ENCODE peak calls at places on chromosome 11, in ten cellular contexts. L, X, R, I, M, J, Z, F, C and O are unnamed samples. For H3K27me3 and H3K4me1, the result is how much of the 10 kb centered on the place peaks cover.

GRCh38 chr11:76270387-76270786 is 64.1 kb upstream of the WNT11 start:
- DNase-seq in L (no peak), X (no peak), R (no peak), I (no peak), M (no peak), J (peak), Z (no peak), F (no peak), C (no peak), O (no peak)

GRCh38 chr11:134287561-134287960 is 11.4 kb downstream of the GLB1L3 start:
- DNase-seq in L (no peak), X (no peak), R (no peak), I (no peak), M (no peak), J (no peak), Z (no peak), F (peak), C (no peak), O (no peak)

GRCh38 chr11:117825538-117826359 is 1.2 kb upstream of the FXYD2 start:
- DNase-seq in L (no peak), X (no peak), R (peak), I (peak), M (no peak), J (no peak), Z (no peak), F (peak), C (peak), O (peak)

GRCh38 chr11:3865388-3866193 is 10.1 kb downstream of the STIM1 start:
- DNase-seq in L (peak), X (peak), R (no peak), I (no peak), M (no peak), J (no peak), Z (no peak), F (no peak), C (no peak), O (no peak)

GRCh38 chr11:70077411-70078094 is 564 bp upstream of the ANO1 start:
- DNase-seq in L (no peak), X (peak), R (no peak), I (no peak), M (no peak), J (no peak), Z (no peak), F (peak), C (no peak), O (no peak)

GRCh38 chr11:69468236-69468635 is 13.2 kb upstream of the LINC01488 start:
- DNase-seq in L (no peak), X (no peak), R (no peak), I (no peak), M (no peak), J (no peak), Z (no peak), F (no peak), C (no peak), O (no peak)

GRCh38 chr11:113349528-113349927 is 35.1 kb downstream of the TTC12 start:
- DNase-seq in L (no peak), X (no peak), R (no peak), I (no peak), M (no peak), J (no peak), Z (no peak), F (no peak), C (no peak), O (no peak)

GRCh38 chr11:7555067-7555699 is 41.4 kb downstream of the PPFIBP2 start:
- DNase-seq in L (no peak), X (no peak), R (peak), I (no peak), M (no peak), J (peak), Z (no peak), F (no peak), C (peak), O (no peak)

GRCh38 chr11:28701760-28702449 is 593.7 kb downstream of the METTL15 start:
- DNase-seq in L (no peak), X (no peak), R (no peak), I (no peak), M (no peak), J (no peak), Z (no peak), F (no peak), C (no peak), O (no peak)

GRCh38 chr11:6418958-6419611 is at the start of gene APBB1:
- DNase-seq in L (peak), X (peak), R (peak), I (peak), M (no peak), J (peak), Z (peak), F (peak), C (peak), O (no peak)

GRCh38 chr11:2663506-2663905 is 36.3 kb downstream of the KCNQ1OT1 start:
- DNase-seq in L (no peak), X (no peak), R (no peak), I (no peak), M (no peak), J (no peak), Z (no peak), F (no peak), C (no peak), O (peak)

GRCh38 chr11:70326365-70326803 is 55.9 kb downstream of the PPFIA1 start:
- DNase-seq in L (no peak), X (no peak), R (no peak), I (no peak), M (no peak), J (no peak), Z (no peak), F (no peak), C (peak), O (no peak)

GRCh38 chr11:36631704-36632287 is 33.8 kb upstream of the RAG2 start:
- DNase-seq in L (no peak), X (no peak), R (no peak), I (no peak), M (no peak), J (no peak), Z (no peak), F (no peak), C (no peak), O (no peak)

GRCh38 chr11:46064221-46064620 is 57.0 kb downstream of the PHF21A start:
- DNase-seq in L (peak), X (peak), R (no peak), I (no peak), M (no peak), J (no peak), Z (no peak), F (no peak), C (no peak), O (no peak)

GRCh38 chr11:63015521-63016215 is at the start of gene SLC22A8:
- DNase-seq in L (no peak), X (peak), R (no peak), I (no peak), M (no peak), J (no peak), Z (no peak), F (no peak), C (no peak), O (no peak)

GRCh38 chr11:85823816-85824215 is 12.9 kb upstream of the SYTL2 start:
- DNase-seq in L (no peak), X (no peak), R (no peak), I (peak), M (no peak), J (no peak), Z (peak), F (no peak), C (peak), O (no peak)

GRCh38 chr11:3231851-3232744 is at the start of gene MRGPRE:
- DNase-seq in L (no peak), X (peak), R (peak), I (no peak), M (no peak), J (no peak), Z (no peak), F (peak), C (no peak), O (peak)

GRCh38 chr11:77141034-77141433 is 13.0 kb downstream of the MYO7A start:
- DNase-seq in L (peak), X (no peak), R (no peak), I (no peak), M (no peak), J (no peak), Z (no peak), F (no peak), C (no peak), O (no peak)

GRCh38 chr11:124152770-124153407 is 30.3 kb upstream of the OR10D3 start:
- DNase-seq in L (no peak), X (no peak), R (no peak), I (no peak), M (no peak), J (no peak), Z (no peak), F (no peak), C (no peak), O (no peak)

GRCh38 chr11:117570701-117571100 is 226.3 kb downstream of the DSCAML1 start:
- DNase-seq in L (no peak), X (no peak), R (no peak), I (no peak), M (no peak), J (no peak), Z (no peak), F (no peak), C (no peak), O (no peak)

GRCh38 chr11:121927359-121927758 is 188.7 kb downstream of the BLID start:
- DNase-seq in L (no peak), X (peak), R (no peak), I (no peak), M (no peak), J (no peak), Z (no peak), F (no peak), C (no peak), O (no peak)

GRCh38 chr11:96827164-96827563 is 437.4 kb downstream of the JRKL start:
- DNase-seq in L (peak), X (peak), R (no peak), I (no peak), M (no peak), J (no peak), Z (no peak), F (no peak), C (no peak), O (no peak)

GRCh38 chr11:117639601-117640000 is 157.4 kb downstream of the DSCAML1 start:
- DNase-seq in L (no peak), X (no peak), R (no peak), I (no peak), M (no peak), J (no peak), Z (no peak), F (no peak), C (no peak), O (no peak)

GRCh38 chr11:40445391-40445790 is 1014.1 kb downstream of the LRRC4C start:
- DNase-seq in L (peak), X (peak), R (no peak), I (no peak), M (no peak), J (no peak), Z (no peak), F (no peak), C (no peak), O (no peak)

GRCh38 chr11:11501546-11502274 is 120.1 kb downstream of the GALNT18 start:
- DNase-seq in L (no peak), X (no peak), R (no peak), I (no peak), M (no peak), J (no peak), Z (no peak), F (no peak), C (peak), O (no peak)

GRCh38 chr11:8233691-8234424 is 29.8 kb downstream of the LMO1 start:
- DNase-seq in L (peak), X (no peak), R (peak), I (no peak), M (no peak), J (no peak), Z (no peak), F (no peak), C (no peak), O (no peak)

GRCh38 chr11:130785376-130786110 is 130.7 kb downstream of the SNX19 start:
- DNase-seq in L (peak), X (peak), R (no peak), I (no peak), M (no peak), J (no peak), Z (no peak), F (no peak), C (no peak), O (no peak)

GRCh38 chr11:73186294-73186850 is 31.7 kb upstream of the P2RY2 start:
- DNase-seq in L (no peak), X (no peak), R (no peak), I (no peak), M (no peak), J (no peak), Z (no peak), F (peak), C (no peak), O (no peak)

GRCh38 chr11:77375114-77375513 is 73.6 kb upstream of the GDPD4 start:
- DNase-seq in L (peak), X (no peak), R (no peak), I (no peak), M (no peak), J (no peak), Z (no peak), F (no peak), C (no peak), O (no peak)

GRCh38 chr11:17012179-17012578 is 2.0 kb downstream of the PLEKHA7 start:
- DNase-seq in L (no peak), X (peak), R (no peak), I (no peak), M (no peak), J (no peak), Z (no peak), F (no peak), C (no peak), O (peak)

DNA sequence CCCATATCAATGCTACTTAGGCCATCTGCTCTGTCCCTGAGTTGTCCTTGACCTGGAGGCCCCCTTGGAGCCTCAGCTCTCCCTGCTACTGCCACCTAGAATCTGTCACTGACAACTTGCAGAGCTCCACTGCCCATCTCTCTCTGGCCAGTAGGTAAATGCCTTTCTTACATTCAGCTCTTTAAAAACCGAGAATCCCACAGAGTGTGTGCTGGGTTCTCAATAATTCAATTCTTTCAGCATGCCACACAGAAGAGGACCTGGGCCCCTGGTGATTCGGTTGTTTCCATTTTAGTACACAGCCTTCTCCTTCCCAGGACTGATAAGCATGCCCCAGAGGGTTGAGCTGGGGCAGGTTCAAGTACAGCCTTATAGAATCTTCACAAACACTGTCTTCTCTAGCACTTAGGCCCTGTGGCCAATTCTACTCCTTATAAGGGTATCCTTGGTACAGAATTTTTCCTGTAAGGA is 22.0 kb upstream of the IPO7 start:
- DNase-seq in L (no peak), X (peak), R (peak), I (no peak), M (no peak), J (no peak), Z (no peak), F (no peak), C (no peak), O (no peak)
- H3K27ac ChIP-seq in L (peak), X (peak), R (peak), I (peak), M (peak), J (peak), Z (no peak), F (peak), C (peak), O (peak)

DNA sequence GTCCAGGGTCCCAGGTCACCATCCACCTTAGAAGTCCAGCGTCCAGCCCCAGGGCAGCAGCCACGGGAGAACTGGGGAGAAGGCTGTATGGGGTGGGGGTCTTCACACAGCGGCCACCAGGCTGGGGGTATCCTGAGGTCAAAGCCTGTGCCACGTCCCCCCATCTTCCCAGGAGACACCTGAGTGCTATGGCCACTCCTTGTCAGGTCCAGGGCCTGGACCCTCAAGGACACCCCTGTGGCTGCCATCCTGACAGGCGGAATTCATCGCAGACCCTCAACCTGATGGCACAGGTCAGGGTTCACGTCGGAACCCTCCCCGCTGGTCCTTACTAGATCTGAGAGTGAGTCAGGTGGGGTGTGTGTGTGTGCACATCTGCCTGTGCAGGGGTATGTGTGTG is 18.6 kb downstream of the BRSK2 start:
- DNase-seq in L (no peak), X (no peak), R (no peak), I (no peak), M (no peak), J (no peak), Z (no peak), F (no peak), C (no peak), O (no peak)
- H3K27me3 ChIP-seq in L (under half), X (under half), R (under half), I (under half), M (under half), J (under half), Z (under half), F (under half), C (under half), O (half or more)

GRCh38 chr11:102398297-102398696 is 51.3 kb downstream of the BIRC2 start:
- DNase-seq in L (no peak), X (no peak), R (no peak), I (no peak), M (no peak), J (no peak), Z (no peak), F (no peak), C (no peak), O (no peak)

GRCh38 chr11:102393272-102393730 is 46.3 kb downstream of the BIRC2 start:
- DNase-seq in L (no peak), X (no peak), R (no peak), I (no peak), M (no peak), J (no peak), Z (no peak), F (no peak), C (no peak), O (no peak)

GRCh38 chr11:102395720-102396358 is 48.8 kb downstream of the BIRC2 start:
- DNase-seq in L (no peak), X (no peak), R (no peak), I (no peak), M (no peak), J (no peak), Z (no peak), F (no peak), C (no peak), O (no peak)

GRCh38 chr11:102399189-102399588 is 52.2 kb downstream of the BIRC2 start:
- DNase-seq in L (no peak), X (no peak), R (no peak), I (no peak), M (no peak), J (no peak), Z (no peak), F (no peak), C (no peak), O (no peak)

GRCh38 chr11:102396708-102397563 is 49.9 kb downstream of the BIRC2 start:
- DNase-seq in L (peak), X (no peak), R (no peak), I (no peak), M (no peak), J (no peak), Z (no peak), F (no peak), C (no peak), O (no peak)
- H3K4me1 ChIP-seq in L (under half), X (under half), R (under half), I (under half), M (under half), J (under half), Z (under half), F (under half), C (under half), O (under half)

GRCh38 chr11:44593194-44593593 is 27.7 kb downstream of the CD82 start:
- DNase-seq in L (no peak), X (no peak), R (no peak), I (no peak), M (no peak), J (no peak), Z (no peak), F (peak), C (no peak), O (no peak)

GRCh38 chr11:44585421-44585820 is 20.0 kb downstream of the CD82 start:
- DNase-seq in L (no peak), X (no peak), R (no peak), I (no peak), M (no peak), J (no peak), Z (no peak), F (no peak), C (no peak), O (no peak)

GRCh38 chr11:44592125-44592643 is 26.7 kb downstream of the CD82 start:
- DNase-seq in L (no peak), X (no peak), R (no peak), I (no peak), M (peak), J (peak), Z (no peak), F (peak), C (peak), O (peak)

GRCh38 chr11:44590769-44591168 is 25.3 kb downstream of the CD82 start:
- DNase-seq in L (no peak), X (no peak), R (no peak), I (no peak), M (no peak), J (no peak), Z (no peak), F (no peak), C (no peak), O (no peak)

GRCh38 chr11:44589301-44589700 is 23.8 kb downstream of the CD82 start:
- DNase-seq in L (peak), X (no peak), R (no peak), I (no peak), M (no peak), J (no peak), Z (no peak), F (no peak), C (no peak), O (no peak)
- H3K27ac ChIP-seq in L (no peak), X (no peak), R (no peak), I (no peak), M (no peak), J (no peak), Z (peak), F (no peak), C (peak), O (no peak)

GRCh38 chr11:115608976-115609375 is 104.8 kb upstream of the CADM1 start:
- DNase-seq in L (no peak), X (no peak), R (no peak), I (no peak), M (no peak), J (no peak), Z (no peak), F (no peak), C (no peak), O (no peak)
- H3K27me3 ChIP-seq in L (under half), X (under half), R (under half), I (under half), M (under half), J (under half), Z (under half), F (under half), C (under half), O (under half)

DNA sequence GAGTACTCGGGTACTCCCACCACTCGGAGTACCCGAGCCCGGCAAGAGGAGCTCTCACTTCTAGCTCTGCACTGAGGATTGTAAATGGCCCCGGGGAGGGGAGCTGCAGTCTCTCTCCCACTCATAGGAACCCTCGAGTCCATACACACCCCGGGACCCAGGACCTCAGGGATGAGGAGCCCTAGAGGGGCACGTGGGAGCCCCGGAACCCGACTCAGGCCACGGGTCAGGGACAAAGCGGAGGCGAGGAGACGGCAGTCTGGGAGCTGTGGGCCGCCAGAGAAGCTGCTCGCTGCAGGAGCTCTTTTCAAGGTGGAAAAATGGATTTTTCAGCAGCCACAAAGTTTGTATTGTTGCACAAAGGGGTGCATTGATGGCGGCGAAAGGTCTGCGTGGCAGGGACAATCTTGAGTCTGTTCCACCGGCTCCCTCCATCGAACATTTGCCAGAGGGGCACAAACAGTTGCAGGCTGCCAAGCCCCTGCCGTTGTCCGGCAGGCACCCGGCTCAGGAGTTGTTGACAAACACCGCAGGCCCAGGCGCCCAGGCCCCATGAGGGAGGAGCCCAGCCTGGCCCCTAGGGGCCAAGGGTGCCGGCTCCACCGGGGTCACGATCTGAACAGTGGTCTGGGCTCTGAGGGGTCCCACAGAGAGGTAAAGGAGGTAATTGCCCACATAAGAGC is 5.7 kb upstream of the FLI1 start:
- DNase-seq in L (no peak), X (peak), R (no peak), I (no peak), M (no peak), J (no peak), Z (no peak), F (no peak), C (no peak), O (no peak)
- H3K4me1 ChIP-seq in L (under half), X (half or more), R (half or more), I (under half), M (under half), J (under half), Z (under half), F (under half), C (under half), O (half or more)

GRCh38 chr11:35588627-35589026 is 29.6 kb upstream of the FJX1 start:
- DNase-seq in L (peak), X (no peak), R (no peak), I (no peak), M (no peak), J (no peak), Z (no peak), F (no peak), C (no peak), O (no peak)
- H3K27ac ChIP-seq in L (no peak), X (no peak), R (no peak), I (no peak), M (no peak), J (no peak), Z (no peak), F (no peak), C (no peak), O (no peak)